ENCODE peak calls at places on chromosomes 12 and 14, in ten cellular contexts. N, Q, T, B, V, P, W, F, Z and G are unnamed samples.

GRCh38 chr12:91845365-91845764 is 300.3 kb downstream of the BTG1 start:
- DNase-seq in Q (no peak), T (no peak), B (no peak), P (no peak), Z (no peak), V (no peak), N (no peak), W (no peak), F (no peak), G (no peak)

GRCh38 chr14:91380610-91381371 is 36.8 kb downstream of the CCDC88C start:
- DNase-seq in Q (no peak), N (no peak), Z (no peak), T (peak), B (peak), V (peak), W (no peak), F (peak), P (no peak), G (no peak)

GRCh38 chr12:9793774-9794395 is 33.2 kb upstream of the CD69 start:
- DNase-seq in V (no peak), B (peak), T (no peak), F (no peak), N (no peak), Q (no peak), P (no peak), Z (no peak), W (no peak), G (no peak)

GRCh38 chr12:40336573-40337199 is 111.9 kb downstream of the LRRK2 start:
- DNase-seq in W (no peak), T (peak), Q (no peak), B (no peak), F (peak), Z (no peak), P (peak), N (peak), V (no peak), G (peak)

GRCh38 chr12:16599081-16599480 is 6.9 kb downstream of the LMO3 start:
- DNase-seq in T (no peak), B (no peak), Z (no peak), V (no peak), W (no peak), Q (no peak), N (no peak), F (no peak), P (no peak), G (no peak)

GRCh38 chr14:104878582-104878981 is 13.5 kb downstream of the CEP170B start:
- DNase-seq in P (no peak), T (no peak), N (no peak), Q (no peak), B (no peak), Z (peak), F (no peak), W (peak), V (peak), G (no peak)

GRCh38 chr12:51579321-51579850 is 11.6 kb upstream of the SCN8A start:
- DNase-seq in Q (no peak), F (no peak), B (no peak), W (no peak), N (no peak), Z (no peak), P (no peak), V (no peak), T (no peak), G (no peak)

GRCh38 chr14:50396636-50397460 is at the start of gene CDKL1:
- DNase-seq in F (peak), P (peak), B (peak), V (peak), N (peak), W (peak), Z (peak), T (peak), Q (peak), G (peak)

GRCh38 chr14:83007641-83008237 is 1474.1 kb upstream of the SEL1L start:
- DNase-seq in W (no peak), N (no peak), Q (no peak), Z (no peak), V (no peak), T (no peak), B (no peak), F (no peak), P (peak), G (no peak)

GRCh38 chr12:120941846-120942405 is 36.4 kb upstream of the HNF1A start:
- DNase-seq in F (no peak), T (no peak), V (no peak), B (peak), P (no peak), Z (no peak), N (no peak), Q (no peak), W (no peak), G (no peak)

GRCh38 chr14:50064993-50065392 is 51.4 kb downstream of the VCPKMT start:
- DNase-seq in F (peak), Z (no peak), N (peak), W (no peak), Q (peak), V (no peak), T (peak), B (peak), P (no peak), G (no peak)

GRCh38 chr12:32087301-32087700 is 19.3 kb upstream of the BICD1 start:
- DNase-seq in P (no peak), N (no peak), W (no peak), V (no peak), F (no peak), Q (no peak), T (no peak), B (no peak), Z (no peak), G (no peak)

GRCh38 chr12:55659486-55660385 is 23.0 kb downstream of the OR10P1 start:
- DNase-seq in Z (no peak), W (no peak), B (no peak), N (no peak), T (peak), F (peak), P (peak), V (no peak), Q (no peak), G (peak)

GRCh38 chr12:52627395-52628110 is 9.2 kb upstream of the KRT73 start:
- DNase-seq in V (no peak), P (no peak), W (no peak), F (no peak), N (no peak), B (no peak), T (no peak), Z (no peak), Q (no peak), G (no peak)

GRCh38 chr14:71498151-71498734 is 434.0 kb upstream of the RGS6 start:
- DNase-seq in V (no peak), W (no peak), T (peak), B (no peak), Q (no peak), F (no peak), P (peak), N (no peak), Z (no peak), G (no peak)

GRCh38 chr14:76313861-76314260 is 62.1 kb upstream of the ESRRB start:
- DNase-seq in F (no peak), B (no peak), Z (no peak), Q (no peak), N (no peak), V (no peak), T (no peak), P (no peak), W (no peak), G (no peak)

GRCh38 chr14:50775357-50775756 is 55.6 kb downstream of the NIN start:
- DNase-seq in W (no peak), T (peak), F (peak), P (peak), Z (no peak), N (peak), Q (no peak), V (no peak), B (no peak), G (no peak)

GRCh38 chr14:29236401-29236800 is 469.8 kb downstream of the FOXG1 start:
- DNase-seq in V (no peak), N (no peak), T (no peak), Q (no peak), W (no peak), F (no peak), Z (no peak), P (no peak), B (no peak), G (no peak)

DNA sequence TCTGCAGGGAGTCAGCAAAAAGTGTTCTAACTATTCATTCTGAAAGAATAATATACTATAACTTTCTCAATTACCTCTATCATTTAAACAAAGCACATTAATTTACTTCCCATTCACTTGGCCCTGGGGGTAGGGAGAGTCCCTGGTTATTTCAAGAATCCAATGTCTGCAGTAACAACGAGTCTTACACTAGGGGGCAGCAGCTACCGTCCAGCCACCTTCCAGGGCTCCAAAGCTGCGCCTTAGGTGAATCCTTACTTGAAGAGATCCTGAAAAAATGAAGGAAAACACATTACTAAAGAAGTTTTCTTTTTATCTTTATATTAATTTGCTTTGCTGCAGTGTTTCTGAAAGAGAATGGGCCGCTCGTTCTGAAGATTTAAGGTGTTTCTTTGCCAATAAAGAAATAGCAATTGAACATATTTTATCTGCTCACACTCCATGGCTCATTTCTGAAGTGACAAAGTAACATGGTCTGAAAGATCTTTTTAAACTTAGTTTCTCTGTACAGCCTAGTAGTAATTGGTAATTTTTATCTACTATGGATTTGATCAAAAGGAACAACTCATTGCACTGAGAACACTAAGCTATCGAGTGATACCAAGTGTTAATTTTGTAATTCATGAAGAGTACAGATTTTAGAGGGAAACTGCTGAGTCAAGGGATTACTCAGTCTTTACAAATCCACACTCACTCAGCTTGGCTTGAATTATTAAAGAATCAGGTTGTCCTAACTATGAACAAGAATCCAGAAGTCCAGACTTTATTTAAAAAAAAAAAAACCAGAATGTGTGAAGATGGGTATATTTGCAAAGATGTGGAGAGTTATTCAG is 27.6 kb downstream of the BHLHE41 start:
- DNase-seq in V (peak), P (peak), Z (peak), N (peak), W (peak), F (peak), B (peak), Q (peak), T (peak), G (peak)
- TF ChIP-seq CTCF in V (peak), P (peak), Z (peak), N (peak), W (peak), F (peak), B (peak), Q (peak), T (peak), G (peak)

DNA sequence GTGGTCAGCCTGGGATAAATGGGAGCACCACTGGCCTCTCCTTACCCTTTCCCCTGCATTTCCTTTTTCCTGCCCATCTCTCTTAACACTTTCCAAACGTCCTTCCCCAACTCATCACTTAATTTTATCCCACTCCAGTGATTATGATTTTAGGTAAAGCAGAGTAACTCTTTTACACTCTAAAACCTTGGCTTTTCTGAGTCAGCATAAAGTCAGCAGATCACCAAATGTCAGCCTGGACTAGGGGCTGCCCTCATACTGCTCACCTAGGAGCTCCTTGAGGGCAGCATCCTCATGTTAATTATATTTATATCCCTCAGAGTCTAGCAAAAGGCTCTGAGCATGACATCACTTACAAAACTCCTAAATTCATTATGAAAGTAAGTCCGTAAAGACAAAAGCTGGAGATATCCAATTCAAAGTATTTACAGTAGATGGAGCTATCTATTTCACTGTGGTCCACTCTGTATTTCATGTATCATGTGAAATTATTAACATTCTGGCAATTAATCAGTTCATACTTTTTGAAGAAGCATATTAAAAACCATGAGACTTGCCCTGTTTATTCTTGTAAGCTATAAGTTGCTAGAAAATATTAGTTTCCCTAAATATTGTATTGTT is 17.0 kb upstream of the DICER1 start:
- DNase-seq in Q (no peak), V (no peak), P (peak), F (no peak), B (no peak), T (peak), Z (no peak), N (no peak), W (no peak), G (no peak)
- TF ChIP-seq CTCF in Q (no peak), V (peak), P (no peak), F (peak), B (no peak), T (peak), Z (no peak), N (peak), W (no peak), G (no peak)

GRCh38 chr14:94679941-94680340 is 67.8 kb downstream of the SERPINA3 start:
- DNase-seq in Q (no peak), N (no peak), Z (no peak), P (no peak), F (no peak), V (no peak), B (no peak), W (no peak), T (no peak), G (no peak)

GRCh38 chr14:94682736-94683135 is 70.5 kb downstream of the SERPINA3 start:
- DNase-seq in B (no peak), Z (no peak), P (no peak), Q (no peak), V (no peak), N (no peak), W (no peak), T (no peak), F (no peak), G (no peak)

GRCh38 chr14:94680498-94681288 is 68.5 kb downstream of the SERPINA3 start:
- DNase-seq in Q (no peak), W (no peak), B (no peak), P (no peak), N (no peak), V (no peak), Z (no peak), T (no peak), F (no peak), G (no peak)

GRCh38 chr14:94682061-94682516 is 69.9 kb downstream of the SERPINA3 start:
- DNase-seq in B (no peak), F (no peak), V (no peak), Q (no peak), P (no peak), T (no peak), Z (no peak), W (no peak), N (no peak), G (no peak)

GRCh38 chr14:94681300-94682060 is 69.3 kb downstream of the SERPINA3 start:
- DNase-seq in B (peak), W (no peak), N (peak), T (peak), V (no peak), Z (no peak), P (peak), F (peak), Q (no peak), G (peak)
- TF ChIP-seq CTCF in B (peak), W (peak), N (peak), T (peak), V (no peak), Z (no peak), P (peak), F (peak), Q (no peak), G (peak)

DNA sequence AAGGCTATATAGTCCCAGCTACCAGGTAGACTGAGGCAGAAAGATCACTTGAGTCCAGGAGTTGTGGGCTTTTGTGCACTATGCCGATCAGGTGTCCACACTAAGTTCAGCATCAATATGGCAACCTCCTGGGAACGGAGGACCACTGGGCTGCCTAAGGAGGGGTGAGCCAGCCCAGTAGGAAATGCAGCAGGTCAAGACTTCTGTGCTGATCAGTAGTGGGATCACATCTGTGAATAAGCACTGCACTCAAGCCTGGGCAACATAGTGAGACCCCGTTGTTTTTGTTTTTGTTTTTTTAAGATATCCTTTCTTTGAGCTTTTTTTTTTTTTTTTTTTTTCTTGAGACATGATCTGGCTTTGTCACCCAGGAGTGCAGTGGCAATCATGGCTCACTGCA is 135.8 kb upstream of the AEBP2 start:
- DNase-seq in B (no peak), N (no peak), T (no peak), F (no peak), Q (no peak), V (no peak), W (no peak), Z (no peak), P (no peak), G (no peak)
- TF ChIP-seq CTCF in B (no peak), N (no peak), T (no peak), F (no peak), Q (no peak), V (no peak), W (no peak), Z (no peak), P (no peak), G (no peak)

DNA sequence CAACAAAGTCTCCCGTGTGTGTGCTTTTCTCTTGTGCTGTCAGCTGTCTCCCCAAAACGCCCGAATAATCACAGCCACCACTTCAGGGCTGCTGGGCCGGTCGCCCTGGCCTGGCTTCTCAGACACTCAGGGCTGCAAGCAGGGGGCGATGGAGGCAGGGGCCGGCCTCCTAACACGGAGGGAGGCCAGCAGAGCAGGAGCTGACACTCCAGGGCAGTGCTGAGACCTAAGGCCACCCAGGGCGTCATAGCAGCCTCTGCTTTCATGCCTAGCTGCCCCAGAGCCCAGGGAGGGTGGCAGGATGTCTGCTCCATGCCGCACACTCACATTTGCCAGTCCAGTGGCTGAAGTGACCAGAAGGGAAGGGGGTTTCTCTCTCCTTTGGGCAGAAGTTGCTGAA is 25.6 kb downstream of the STX2 start:
- DNase-seq in P (no peak), V (no peak), T (no peak), B (no peak), W (no peak), N (no peak), Q (no peak), Z (peak), F (no peak), G (no peak)
- TF ChIP-seq CTCF in P (no peak), V (no peak), T (no peak), B (no peak), W (no peak), N (no peak), Q (no peak), Z (no peak), F (no peak), G (no peak)

DNA sequence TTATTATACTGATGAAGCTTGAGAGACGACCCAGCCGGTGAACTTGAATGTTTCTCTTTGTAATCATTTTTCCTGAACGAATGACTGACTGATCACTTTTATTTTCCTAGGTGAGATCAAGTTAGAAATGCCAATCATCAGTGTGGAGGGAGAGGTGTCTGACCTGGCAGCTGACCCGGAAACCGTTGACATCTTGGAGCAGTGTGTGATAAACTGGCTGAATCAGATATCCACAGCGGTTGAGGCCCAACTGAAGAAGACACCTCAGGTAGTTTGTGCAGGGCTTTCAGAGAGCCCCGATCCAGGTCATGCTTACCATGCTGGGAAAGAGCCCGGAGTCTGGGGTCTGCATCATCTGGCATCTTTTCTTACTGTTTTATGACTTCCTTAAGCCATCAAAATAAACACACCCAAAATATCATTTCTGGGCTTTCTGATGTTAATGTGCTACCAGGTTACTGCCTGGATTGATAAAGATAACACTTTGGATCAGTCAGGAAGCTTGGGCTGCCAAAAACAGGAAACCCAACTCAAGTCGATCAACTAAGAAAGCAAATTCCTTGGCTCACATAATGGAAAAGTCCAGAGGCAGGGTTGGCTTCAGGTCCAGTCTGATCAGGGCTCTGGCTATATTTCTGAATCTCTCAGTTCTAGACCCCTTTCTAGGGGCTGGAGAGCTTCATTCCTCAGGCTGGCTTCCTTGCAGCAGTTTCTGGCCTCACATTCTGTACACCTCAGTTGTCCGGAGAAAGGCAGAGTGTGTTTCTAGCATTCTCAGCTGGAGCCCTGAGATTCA is 21.1 kb downstream of the DNAH10 start:
- DNase-seq in N (no peak), Z (no peak), V (no peak), F (no peak), P (no peak), T (no peak), Q (no peak), W (no peak), B (no peak), G (no peak)
- TF ChIP-seq CTCF in N (no peak), Z (no peak), V (no peak), F (no peak), P (no peak), T (no peak), Q (no peak), W (no peak), B (no peak), G (no peak)

DNA sequence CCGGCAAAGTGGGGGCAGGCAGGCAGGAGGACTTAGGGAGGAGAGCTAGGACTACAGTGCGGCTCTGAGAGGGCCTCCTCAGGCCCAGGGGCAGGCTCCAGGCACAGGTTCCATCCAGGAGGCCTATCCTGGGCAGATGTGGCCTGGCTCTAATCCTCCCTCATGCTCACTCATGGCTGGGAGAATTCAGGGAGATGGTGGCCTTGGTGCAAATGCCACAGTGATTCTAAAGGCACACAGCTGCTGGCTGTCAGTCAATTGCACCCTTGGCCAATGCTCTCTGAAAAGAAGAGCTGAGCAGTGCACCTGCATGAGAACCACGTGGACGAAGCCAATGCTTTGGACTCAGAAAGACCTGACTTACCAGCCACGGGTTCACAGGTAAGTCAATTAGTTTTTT is 89.6 kb downstream of the C12orf75 start:
- DNase-seq in B (no peak), F (no peak), W (no peak), T (no peak), V (no peak), Q (no peak), N (no peak), Z (no peak), P (no peak), G (no peak)
- TF ChIP-seq CTCF in B (no peak), F (no peak), W (no peak), T (no peak), V (no peak), Q (no peak), N (no peak), Z (no peak), P (no peak), G (no peak)